ENCODE peak calls at places on chromosomes 2 and 18, in nine cellular contexts. U is heart right ventricle; L is GM10248; G is CD4-positive, CD25-positive, alpha-beta regulatory T cell; H is spleen; W is activated CD4-positive, alpha-beta T cell treated with anti-CD3 and anti-CD28 coated beads, Interleukin-2, amount 50 U/mL, for 48 hours; K is HEK293T; M is B cell; O is AG04450. A is an unnamed sample.

GRCh38 chr2:74843371-74844298 is 9.7 kb downstream of the HK2 start:
- DNase-seq in U (no peak), L (peak; percentile 67), G (no peak), H (no peak), W (peak; percentile 38), K (no peak), M (peak; percentile 62), O (no peak), A (peak; percentile 29)

GRCh38 chr18:11994346-11994707 is 13.0 kb downstream of the IMPA2 start:
- DNase-seq in U (peak; percentile 60), L (no peak), G (no peak), H (peak; percentile 55), W (no peak), K (no peak), M (no peak), O (no peak), A (no peak)

GRCh38 chr2:75054296-75054695 is 95.9 kb downstream of the POLE4 start:
- DNase-seq in U (no peak), L (no peak), G (no peak), H (no peak), W (no peak), K (no peak), M (no peak), O (no peak), A (no peak)

GRCh38 chr18:21439453-21439852 is 161.1 kb downstream of the ESCO1 start:
- DNase-seq in U (no peak), L (no peak), G (no peak), H (no peak), W (no peak), K (no peak), M (no peak), O (peak; percentile 1), A (no peak)

GRCh38 chr2:98647636-98648035 is 39.2 kb downstream of the UNC50 start:
- DNase-seq in U (no peak), L (no peak), G (no peak), H (no peak), W (no peak), K (no peak), M (no peak), O (no peak), A (no peak)

GRCh38 chr2:164024396-164024795 is 288.6 kb upstream of the FIGN start:
- DNase-seq in U (no peak), L (no peak), G (no peak), H (no peak), W (no peak), K (no peak), M (no peak), O (no peak), A (no peak)

GRCh38 chr2:48733067-48733503 is 22.4 kb downstream of the LHCGR start:
- DNase-seq in U (no peak), L (no peak), G (no peak), H (no peak), W (no peak), K (peak; percentile 64), M (no peak), O (no peak), A (no peak)

GRCh38 chr2:241018051-241018891 is 19.9 kb downstream of the SNED1 start:
- DNase-seq in U (no peak), L (no peak), G (no peak), H (no peak), W (no peak), K (no peak), M (peak; percentile 23), O (no peak), A (no peak)

GRCh38 chr2:157292853-157293252 is 32.8 kb downstream of the ERMN start:
- DNase-seq in U (no peak), L (no peak), G (no peak), H (no peak), W (no peak), K (no peak), M (no peak), O (no peak), A (no peak)

GRCh38 chr18:21257383-21257782 is 15.4 kb downstream of the GREB1L start:
- DNase-seq in U (no peak), L (no peak), G (no peak), H (no peak), W (no peak), K (no peak), M (no peak), O (no peak), A (no peak)

GRCh38 chr2:64609229-64609994 is 44.3 kb downstream of the SERTAD2 start:
- DNase-seq in U (peak; percentile 77), L (peak; percentile 91), G (peak; percentile 50), H (peak; percentile 96), W (peak; percentile 71), K (peak; percentile 92), M (peak; percentile 63), O (no peak), A (peak; percentile 78)

GRCh38 chr2:241550616-241551580 is 7.6 kb upstream of the BOK start:
- DNase-seq in U (no peak), L (no peak), G (no peak), H (no peak), W (no peak), K (no peak), M (no peak), O (no peak), A (no peak)

GRCh38 chr2:20064841-20065240 is 13.4 kb upstream of the LAPTM4A start:
- DNase-seq in U (no peak), L (no peak), G (no peak), H (no peak), W (no peak), K (no peak), M (no peak), O (no peak), A (no peak)

GRCh38 chr2:98910349-98911125 is 25.5 kb downstream of the CRACDL start:
- DNase-seq in U (no peak), L (no peak), G (no peak), H (peak; percentile 29), W (no peak), K (no peak), M (no peak), O (no peak), A (no peak)

GRCh38 chr2:220499281-220499680 is 871.9 kb downstream of the SLC4A3 start:
- DNase-seq in U (peak; percentile 14), L (no peak), G (no peak), H (no peak), W (peak; percentile 4), K (no peak), M (no peak), O (peak; percentile 36), A (no peak)

GRCh38 chr2:77309725-77310124 is 212.5 kb downstream of the LRRTM4 start:
- DNase-seq in U (no peak), L (no peak), G (no peak), H (no peak), W (no peak), K (no peak), M (no peak), O (no peak), A (no peak)

A was measured in CD4-positive, alpha-beta memory T cell.